ENCODE peak calls at places on chromosome 11, in four cellular contexts. Q is kidney; T is naive thymus-derived CD4-positive, alpha-beta T cell; B is thoracic aorta. A is an unnamed sample. For H3K9me3, the result is how much of the 10 kb centered on the place peaks cover.

GRCh38 chr11:35144103-35144741 is 5.3 kb downstream of the CD44 start:
- DNase-seq in Q (no peak), T (peak), B (no peak), A (peak)

GRCh38 chr11:119506436-119506835 is 83.5 kb upstream of the THY1 start:
- DNase-seq in Q (no peak), T (no peak), B (no peak), A (no peak)

GRCh38 chr11:104968856-104969776 is 742 bp upstream of the CASP4 start:
- DNase-seq in Q (peak), T (no peak), B (peak), A (no peak)

GRCh38 chr11:6682591-6682935 is 577 bp downstream of the MRPL17 start:
- DNase-seq in Q (no peak), T (no peak), B (no peak), A (no peak)

GRCh38 chr11:66085071-66085470 is 15.0 kb downstream of the PACS1 start:
- DNase-seq in Q (no peak), T (no peak), B (no peak), A (no peak)

GRCh38 chr11:12900496-12900895 is 108.6 kb upstream of the RASSF10 start:
- DNase-seq in Q (no peak), T (no peak), B (no peak), A (no peak)

GRCh38 chr11:30174265-30175022 is 56.4 kb upstream of the FSHB start:
- DNase-seq in Q (no peak), T (no peak), B (no peak), A (no peak)

GRCh38 chr11:121892863-121893262 is 223.2 kb downstream of the BLID start:
- DNase-seq in Q (no peak), T (no peak), B (no peak), A (no peak)

GRCh38 chr11:33722579-33723234 is 13.5 kb downstream of the CD59 start:
- DNase-seq in Q (no peak), T (peak), B (no peak), A (no peak)

GRCh38 chr11:11780843-11781242 is 60.9 kb upstream of the USP47 start:
- DNase-seq in Q (no peak), T (no peak), B (no peak), A (no peak)

GRCh38 chr11:66844496-66845142 is 1.4 kb downstream of the RCE1 start:
- DNase-seq in Q (peak), T (peak), B (no peak), A (no peak)

GRCh38 chr11:66976048-66976467 is 954 bp downstream of the C11orf86 start:
- DNase-seq in Q (no peak), T (peak), B (no peak), A (no peak)

GRCh38 chr11:8045839-8046238 is 35.2 kb upstream of the TUB start:
- DNase-seq in Q (no peak), T (no peak), B (no peak), A (no peak)

GRCh38 chr11:75428989-75429640 is 3.9 kb downstream of the KLHL35 start:
- DNase-seq in Q (no peak), T (no peak), B (no peak), A (no peak)

GRCh38 chr11:118007040-118007439 is 20.8 kb downstream of the IL10RA start:
- DNase-seq in Q (no peak), T (no peak), B (no peak), A (no peak)

GRCh38 chr11:126268361-126268707 is 361 bp downstream of the SRPRA start:
- DNase-seq in Q (no peak), T (no peak), B (no peak), A (no peak)

GRCh38 chr11:112002491-112003216 is 22.6 kb upstream of the DLAT start:
- DNase-seq in Q (no peak), T (no peak), B (no peak), A (no peak)

GRCh38 chr11:122920579-122920978 is 38.0 kb downstream of the JHY start:
- DNase-seq in Q (no peak), T (no peak), B (no peak), A (no peak)

GRCh38 chr11:126630488-126630887 is 275.0 kb downstream of the ST3GAL4 start:
- DNase-seq in Q (no peak), T (no peak), B (no peak), A (no peak)

GRCh38 chr11:47242596-47243192 is 5.9 kb downstream of the ACP2 start:
- DNase-seq in Q (peak), T (no peak), B (no peak), A (no peak)

GRCh38 chr11:4539603-4540219 is 5.3 kb upstream of the OR52M1 start:
- DNase-seq in Q (no peak), T (peak), B (peak), A (peak)

GRCh38 chr11:20060180-20060579 is 100.1 kb downstream of the DBX1 start:
- DNase-seq in Q (no peak), T (no peak), B (no peak), A (no peak)

GRCh38 chr11:127895776-127896175 is 691.6 kb downstream of the ETS1 start:
- DNase-seq in Q (no peak), T (no peak), B (no peak), A (no peak)
- H3K9me3 ChIP-seq in Q (under half), T (under half), B (under half), A (under half)

GRCh38 chr11:15074206-15075161 is 1.1 kb downstream of the CALCB start:
- DNase-seq in Q (peak), T (peak), B (peak), A (peak)

GRCh38 chr11:15071556-15072255 is 1.7 kb upstream of the CALCB start:
- DNase-seq in Q (peak), T (no peak), B (no peak), A (no peak)

GRCh38 chr11:15075162-15075526 is 1.8 kb downstream of the CALCB start:
- DNase-seq in Q (no peak), T (no peak), B (no peak), A (no peak)

GRCh38 chr11:15072551-15073143 is 746 bp upstream of the CALCB start:
- DNase-seq in Q (peak), T (no peak), B (no peak), A (no peak)

DNA sequence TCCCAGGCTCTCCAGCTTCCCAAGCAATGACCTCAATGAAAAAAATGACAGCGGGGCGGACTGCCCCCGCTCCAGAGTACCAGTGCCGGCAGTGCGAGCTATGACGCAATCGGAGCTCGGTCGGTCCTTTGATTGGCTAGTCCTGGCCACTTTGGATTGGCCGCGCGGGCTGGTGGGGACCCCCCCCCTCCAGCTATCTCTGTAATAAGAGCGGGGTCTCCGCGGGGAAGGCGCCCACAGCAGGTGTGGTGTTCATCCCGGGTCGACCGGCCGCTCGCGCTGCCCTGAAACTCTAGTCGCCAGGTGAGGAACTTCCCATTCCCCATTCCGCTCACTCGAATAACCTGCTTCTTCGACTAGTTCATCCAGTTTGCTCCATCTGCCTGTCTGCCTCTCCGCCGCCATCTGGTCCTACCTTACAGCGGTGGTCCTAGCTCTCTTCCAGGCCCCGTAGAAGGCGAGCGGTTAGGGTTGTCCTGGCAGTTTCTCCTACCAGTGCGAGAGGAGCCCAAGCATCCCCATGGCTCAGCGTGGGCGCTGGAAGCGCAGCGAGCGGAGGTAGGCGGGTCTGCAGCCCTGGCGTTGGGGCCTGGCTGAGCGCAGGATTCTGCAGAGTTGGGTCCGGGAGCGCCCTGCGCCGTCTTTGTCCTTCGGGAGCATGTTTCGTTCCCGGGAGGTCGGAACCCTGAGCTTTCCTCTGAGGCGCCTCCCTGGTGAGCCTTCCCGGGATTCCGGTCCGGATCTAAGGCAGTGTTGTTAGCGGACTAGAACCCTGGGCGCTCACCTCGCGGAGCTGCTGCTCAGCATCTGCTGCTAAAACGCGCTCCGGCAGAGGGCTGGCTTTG is at the start of gene CALCB:
- DNase-seq in Q (peak), T (peak), B (no peak), A (no peak)
- H3K9me3 ChIP-seq in Q (under half), T (under half), B (under half), A (under half)

GRCh38 chr11:55497068-55497467 is 57.2 kb upstream of the OR4C15 start:
- DNase-seq in Q (no peak), T (no peak), B (no peak), A (no peak)

GRCh38 chr11:55503449-55503848 is 50.8 kb upstream of the OR4C15 start:
- DNase-seq in Q (no peak), T (no peak), B (no peak), A (no peak)

GRCh38 chr11:55501014-55501413 is 53.3 kb upstream of the OR4C15 start:
- DNase-seq in Q (peak), T (no peak), B (no peak), A (no peak)
- H3K9me3 ChIP-seq in Q (under half), T (under half), B (under half), A (under half)

GRCh38 chr11:133710681-133711240 is 134.6 kb downstream of the SPATA19 start:
- DNase-seq in Q (no peak), T (no peak), B (no peak), A (no peak)

GRCh38 chr11:133710241-133710640 is 135.1 kb downstream of the SPATA19 start:
- DNase-seq in Q (no peak), T (no peak), B (no peak), A (no peak)

GRCh38 chr11:133712235-133712634 is 133.1 kb downstream of the SPATA19 start:
- DNase-seq in Q (no peak), T (no peak), B (no peak), A (no peak)

GRCh38 chr11:133713406-133713805 is 131.9 kb downstream of the SPATA19 start:
- DNase-seq in Q (no peak), T (no peak), B (no peak), A (no peak)

DNA sequence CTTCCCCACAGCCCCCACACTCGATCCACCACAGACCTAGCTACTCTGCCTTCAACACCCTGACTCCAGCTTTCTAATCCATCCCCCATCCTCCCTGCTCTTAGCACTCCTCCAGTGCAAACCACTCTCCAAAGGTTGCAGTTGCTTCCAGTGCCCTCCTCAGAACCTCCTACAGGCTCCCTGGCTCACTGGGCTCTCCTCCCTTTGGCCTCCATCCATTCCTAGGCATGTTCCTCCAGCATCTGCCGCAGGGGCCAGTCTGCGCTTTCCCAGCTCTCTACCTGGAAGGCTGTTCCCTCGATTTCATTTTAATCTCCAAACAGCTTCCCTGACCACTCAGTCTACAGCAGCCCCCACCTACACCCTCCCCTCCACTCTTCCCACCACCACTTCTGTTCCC is 133.8 kb downstream of the SPATA19 start:
- DNase-seq in Q (no peak), T (no peak), B (no peak), A (no peak)
- H3K9me3 ChIP-seq in Q (under half), T (under half), B (under half), A (under half)

GRCh38 chr11:69132301-69132670 is 23.4 kb upstream of the SMIM38 start:
- DNase-seq in Q (no peak), T (no peak), B (no peak), A (no peak)

GRCh38 chr11:69130586-69131566 is 24.9 kb upstream of the SMIM38 start:
- DNase-seq in Q (peak), T (no peak), B (peak), A (no peak)

GRCh38 chr11:69133251-69133650 is 22.5 kb upstream of the SMIM38 start:
- DNase-seq in Q (no peak), T (no peak), B (no peak), A (no peak)

GRCh38 chr11:69129647-69130046 is 26.1 kb upstream of the SMIM38 start:
- DNase-seq in Q (peak), T (no peak), B (no peak), A (no peak)

GRCh38 chr11:69131644-69132300 is 24.0 kb upstream of the SMIM38 start:
- DNase-seq in Q (peak), T (no peak), B (no peak), A (no peak)
- H3K9me3 ChIP-seq in Q (under half), T (under half), B (under half), A (under half)

DNA sequence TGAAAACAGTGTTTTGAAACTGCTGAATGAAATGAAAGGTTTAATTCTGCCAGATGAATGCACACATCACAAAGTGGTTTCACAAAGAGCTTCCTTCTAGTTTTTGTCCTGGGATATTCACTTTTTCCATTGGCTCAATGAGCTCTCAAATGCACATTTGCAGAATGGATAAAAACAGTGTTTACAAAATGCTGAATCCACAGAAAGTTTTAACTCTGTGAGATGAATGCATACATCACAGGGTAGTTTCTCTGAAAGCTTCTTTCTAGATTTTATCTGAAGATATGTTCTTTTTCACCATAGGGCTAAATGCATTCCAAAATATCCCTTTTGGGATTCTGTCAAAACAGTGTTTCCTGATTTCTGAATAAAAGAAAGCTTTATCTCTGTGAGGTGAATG is 237.6 kb downstream of the OR4A5 start:
- DNase-seq in Q (no peak), T (no peak), B (no peak), A (no peak)
- H3K9me3 ChIP-seq in Q (under half), T (under half), B (under half), A (under half)

GRCh38 chr11:70887428-70887827 is 364.9 kb downstream of the SHANK2 start:
- DNase-seq in Q (peak), T (no peak), B (no peak), A (no peak)

GRCh38 chr11:70885721-70886305 is 366.6 kb downstream of the SHANK2 start:
- DNase-seq in Q (peak), T (no peak), B (no peak), A (no peak)

GRCh38 chr11:70883323-70883940 is 368.9 kb downstream of the SHANK2 start:
- DNase-seq in Q (peak), T (no peak), B (no peak), A (no peak)

GRCh38 chr11:70883973-70884688 is 368.2 kb downstream of the SHANK2 start:
- DNase-seq in Q (peak), T (no peak), B (no peak), A (no peak)

DNA sequence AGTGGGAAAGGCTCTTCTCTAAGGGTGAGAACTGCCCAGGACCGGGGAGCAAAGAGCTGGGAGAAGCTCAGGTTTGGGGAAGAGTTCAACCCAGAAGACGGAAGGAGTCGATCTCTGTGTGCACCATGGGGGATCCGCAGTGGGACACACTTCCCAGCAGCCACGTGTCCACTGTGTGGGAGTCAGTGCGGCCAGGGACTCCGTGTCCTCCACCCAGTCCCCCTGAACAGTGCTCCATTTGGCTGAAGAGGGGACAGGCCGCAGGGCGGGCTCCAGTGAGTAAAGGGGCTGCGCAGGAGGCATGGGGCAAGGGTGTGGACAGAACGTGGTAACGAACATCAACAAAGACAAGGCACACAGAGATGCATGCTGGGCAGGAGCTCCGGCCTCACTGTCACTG is 367.1 kb downstream of the SHANK2 start:
- DNase-seq in Q (peak), T (no peak), B (no peak), A (no peak)
- H3K9me3 ChIP-seq in Q (under half), T (under half), B (under half), A (under half)

DNA sequence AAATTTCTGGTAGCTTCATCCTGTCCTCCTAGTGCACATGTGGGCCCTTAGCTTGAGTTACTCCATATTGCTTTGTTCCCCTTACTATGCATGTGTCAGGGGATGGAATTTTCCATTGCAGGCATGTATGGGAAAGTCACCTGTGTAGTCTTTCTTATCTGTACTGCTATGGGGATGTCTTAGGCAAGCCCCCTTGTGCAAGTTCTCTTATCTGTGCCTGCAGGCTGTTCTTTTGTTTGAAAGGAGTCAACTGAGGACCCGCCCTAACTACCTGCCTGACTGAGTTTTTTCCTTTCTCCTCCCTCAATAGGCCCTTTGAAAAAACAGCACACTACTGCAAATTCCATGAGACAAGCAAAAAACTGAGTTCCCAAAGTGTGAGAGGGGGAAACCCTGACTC is 8.7 kb downstream of the OR8K5 start:
- DNase-seq in Q (no peak), T (no peak), B (no peak), A (no peak)
- H3K9me3 ChIP-seq in Q (under half), T (under half), B (under half), A (under half)

GRCh38 chr11:2651054-2651617 is 48.7 kb downstream of the KCNQ1OT1 start:
- DNase-seq in Q (no peak), T (no peak), B (no peak), A (no peak)
- H3K9me3 ChIP-seq in Q (under half), T (under half), B (half or more), A (under half)

DNA sequence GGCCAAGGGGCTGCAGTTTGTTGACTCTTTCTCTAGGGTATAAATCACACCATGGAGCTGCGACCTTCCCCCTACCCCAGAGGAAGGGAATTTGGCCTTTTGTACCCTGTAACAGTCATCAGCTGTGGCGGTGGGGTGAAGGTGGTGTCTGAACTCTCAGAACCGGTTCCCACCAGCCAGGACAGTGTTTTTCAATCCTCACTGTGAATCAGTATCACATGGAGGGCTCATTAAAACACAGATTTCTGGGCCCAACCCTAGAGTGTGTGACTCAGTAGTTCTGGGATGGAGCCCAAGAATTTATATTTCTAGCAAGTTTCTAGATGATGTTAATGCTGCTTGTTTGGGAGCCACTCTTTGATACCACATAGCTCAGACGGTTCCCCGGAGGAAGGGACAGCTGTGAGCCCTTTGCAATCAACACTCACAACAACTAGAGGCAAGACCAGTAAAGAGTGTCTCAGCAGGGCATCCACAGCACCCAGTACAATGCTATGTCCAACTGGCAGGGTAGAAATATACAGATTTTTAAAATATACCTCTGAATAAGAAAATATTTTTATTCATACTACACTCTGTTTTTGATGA is 43.9 kb upstream of the FAT3 start:
- DNase-seq in Q (peak), T (no peak), B (no peak), A (no peak)
- H3K9me3 ChIP-seq in Q (under half), T (under half), B (under half), A (under half)

A was measured in T-helper 17 cell.